ENCODE peak calls at places on chromosomes 2 and 18, in ten cellular contexts. W is posterior vena cava; R is HT1080; M is activated CD4-positive, alpha-beta T cell treated with anti-CD3 and anti-CD28 coated beads, Interleukin-2, amount 50 U/mL, for 4 hours; O is astrocyte; U is AG20443; X is GM12891; Z is progenitor cell of endocrine pancreas; A is K562; B is colonic mucosa. N is an unnamed sample.

GRCh38 chr2:143422681-143423080 is 293.5 kb downstream of the ARHGAP15 start:
- DNase-seq in W (no peak), R (no peak), M (no peak), O (no peak), U (no peak), X (peak), Z (no peak), A (no peak), B (no peak), N (no peak)

GRCh38 chr2:137467246-137467862 is 496.9 kb upstream of the HNMT start:
- DNase-seq in W (no peak), R (peak), M (no peak), O (peak), U (peak), X (no peak), Z (peak), A (peak), B (peak), N (no peak)

GRCh38 chr2:126749537-126749936 is 93.6 kb downstream of the GYPC start:
- DNase-seq in W (no peak), R (peak), M (no peak), O (no peak), U (no peak), X (no peak), Z (no peak), A (no peak), B (no peak), N (no peak)

GRCh38 chr2:47402555-47402804 is 476 bp upstream of the MSH2 start:
- DNase-seq in W (no peak), R (no peak), M (no peak), O (peak), U (peak), X (no peak), Z (no peak), A (no peak), B (no peak), N (no peak)

GRCh38 chr2:42959148-42959992 is 167.0 kb upstream of the HAAO start:
- DNase-seq in W (peak), R (no peak), M (no peak), O (no peak), U (peak), X (no peak), Z (no peak), A (no peak), B (no peak), N (peak)

GRCh38 chr18:13290856-13291271 is 72.3 kb downstream of the LDLRAD4 start:
- DNase-seq in W (peak), R (no peak), M (no peak), O (no peak), U (no peak), X (no peak), Z (no peak), A (no peak), B (no peak), N (no peak)

GRCh38 chr2:128420776-128421175 is 102.1 kb upstream of the HS6ST1 start:
- DNase-seq in W (peak), R (no peak), M (no peak), O (no peak), U (no peak), X (no peak), Z (no peak), A (no peak), B (peak), N (peak)

GRCh38 chr2:132788310-132788832 is 118.4 kb upstream of the LYPD1 start:
- DNase-seq in W (no peak), R (no peak), M (no peak), O (no peak), U (no peak), X (no peak), Z (no peak), A (no peak), B (no peak), N (no peak)

GRCh38 chr2:122883849-122884248 is 1128.4 kb downstream of the TSN start:
- DNase-seq in W (no peak), R (no peak), M (no peak), O (no peak), U (no peak), X (no peak), Z (no peak), A (no peak), B (no peak), N (no peak)

GRCh38 chr2:109005686-109006204 is 16.7 kb upstream of the EDAR start:
- DNase-seq in W (no peak), R (peak), M (no peak), O (peak), U (peak), X (no peak), Z (no peak), A (peak), B (no peak), N (no peak)

GRCh38 chr2:101981484-101981883 is 10.3 kb upstream of the IL1R2 start:
- DNase-seq in W (no peak), R (no peak), M (no peak), O (no peak), U (no peak), X (no peak), Z (no peak), A (no peak), B (no peak), N (no peak)

GRCh38 chr2:38522754-38523349 is 79.9 kb downstream of the HNRNPLL start:
- DNase-seq in W (no peak), R (no peak), M (no peak), O (no peak), U (no peak), X (no peak), Z (no peak), A (no peak), B (no peak), N (no peak)

GRCh38 chr2:128404709-128405466 is 86.2 kb upstream of the HS6ST1 start:
- DNase-seq in W (peak), R (no peak), M (no peak), O (no peak), U (no peak), X (no peak), Z (no peak), A (no peak), B (no peak), N (peak)

GRCh38 chr2:173524257-173524951 is 169.7 kb downstream of the CDCA7 start:
- DNase-seq in W (no peak), R (no peak), M (no peak), O (no peak), U (no peak), X (no peak), Z (no peak), A (peak), B (no peak), N (no peak)

GRCh38 chr2:10931710-10932255 is 20.0 kb downstream of the KCNF1 start:
- DNase-seq in W (peak), R (peak), M (no peak), O (peak), U (peak), X (no peak), Z (no peak), A (no peak), B (no peak), N (no peak)

GRCh38 chr18:58387716-58388115 is 241.2 kb downstream of the ALPK2 start:
- DNase-seq in W (no peak), R (no peak), M (no peak), O (no peak), U (no peak), X (no peak), Z (no peak), A (no peak), B (no peak), N (no peak)

GRCh38 chr2:68765739-68766377 is 31.2 kb downstream of the ARHGAP25 start:
- DNase-seq in W (no peak), R (peak), M (no peak), O (peak), U (no peak), X (no peak), Z (no peak), A (no peak), B (peak), N (no peak)

GRCh38 chr2:3598912-3599854 is 4.3 kb downstream of the COLEC11 start:
- DNase-seq in W (peak), R (no peak), M (no peak), O (no peak), U (peak), X (no peak), Z (no peak), A (no peak), B (no peak), N (no peak)

GRCh38 chr18:69889009-69889408 is 58.7 kb downstream of the CD226 start:
- DNase-seq in W (no peak), R (no peak), M (no peak), O (peak), U (no peak), X (no peak), Z (no peak), A (no peak), B (no peak), N (no peak)

GRCh38 chr18:36323421-36323820 is 25.9 kb downstream of the FHOD3 start:
- DNase-seq in W (no peak), R (no peak), M (no peak), O (no peak), U (no peak), X (no peak), Z (no peak), A (no peak), B (no peak), N (no peak)

GRCh38 chr2:84393829-84394228 is 65.3 kb downstream of the SUCLG1 start:
- DNase-seq in W (no peak), R (peak), M (no peak), O (peak), U (peak), X (no peak), Z (no peak), A (no peak), B (no peak), N (no peak)

GRCh38 chr2:65366595-65367125 is 65.7 kb downstream of the SPRED2 start:
- DNase-seq in W (no peak), R (peak), M (peak), O (peak), U (peak), X (no peak), Z (no peak), A (peak), B (peak), N (no peak)

GRCh38 chr2:47720559-47720958 is 62.4 kb upstream of the MSH6 start:
- DNase-seq in W (no peak), R (no peak), M (no peak), O (no peak), U (no peak), X (no peak), Z (no peak), A (no peak), B (no peak), N (no peak)

GRCh38 chr2:178422097-178422496 is 28.9 kb downstream of the PRKRA start:
- DNase-seq in W (no peak), R (no peak), M (no peak), O (no peak), U (no peak), X (no peak), Z (no peak), A (no peak), B (no peak), N (no peak)

GRCh38 chr2:30611572-30611971 is 164.5 kb downstream of the LCLAT1 start:
- DNase-seq in W (no peak), R (peak), M (no peak), O (peak), U (peak), X (no peak), Z (no peak), A (no peak), B (no peak), N (no peak)

GRCh38 chr2:122481717-122482116 is 726.3 kb downstream of the TSN start:
- DNase-seq in W (no peak), R (peak), M (no peak), O (no peak), U (no peak), X (no peak), Z (no peak), A (no peak), B (no peak), N (no peak)

GRCh38 chr18:75346671-75347070 is 80.8 kb downstream of the SMIM21 start:
- DNase-seq in W (no peak), R (peak), M (no peak), O (no peak), U (no peak), X (no peak), Z (no peak), A (no peak), B (no peak), N (no peak)

GRCh38 chr2:126513033-126513432 is 142.9 kb upstream of the GYPC start:
- DNase-seq in W (no peak), R (peak), M (no peak), O (no peak), U (no peak), X (no peak), Z (no peak), A (no peak), B (no peak), N (no peak)

GRCh38 chr2:233865838-233866237 is 2.3 kb downstream of the MSL3B start:
- DNase-seq in W (no peak), R (no peak), M (no peak), O (no peak), U (no peak), X (no peak), Z (no peak), A (peak), B (no peak), N (no peak)

GRCh38 chr2:236922061-236922460 is 163.6 kb upstream of the COPS8 start:
- DNase-seq in W (no peak), R (no peak), M (no peak), O (no peak), U (no peak), X (no peak), Z (no peak), A (no peak), B (no peak), N (no peak)

GRCh38 chr2:915979-916378 is 34.7 kb upstream of the SNTG2 start:
- DNase-seq in W (no peak), R (no peak), M (no peak), O (no peak), U (no peak), X (no peak), Z (no peak), A (no peak), B (no peak), N (no peak)

GRCh38 chr2:20603791-20604190 is 47.1 kb downstream of the HS1BP3 start:
- DNase-seq in W (peak), R (no peak), M (no peak), O (no peak), U (no peak), X (no peak), Z (no peak), A (no peak), B (no peak), N (peak)

GRCh38 chr2:241193276-241193675 is 4.8 kb downstream of the ANO7 start:
- DNase-seq in W (peak), R (no peak), M (no peak), O (no peak), U (no peak), X (no peak), Z (no peak), A (no peak), B (no peak), N (no peak)